ENCODE peak calls at places on chromosome 19, in four cellular contexts. E, F, T and P are unnamed samples.

GRCh38 chr19:48363500-48363809 is 285 bp downstream of the TMEM143 start:
- DNase-seq in E (no peak), F (no peak), T (no peak), P (no peak)

GRCh38 chr19:34230833-34231232 is 23.5 kb upstream of the GARRE1 start:
- DNase-seq in E (no peak), F (no peak), T (no peak), P (no peak)

GRCh38 chr19:56838930-56839664 is 1.4 kb downstream of the PEG3 start:
- DNase-seq in E (no peak), F (peak), T (peak), P (peak)

GRCh38 chr19:44841255-44841654 is 4.8 kb upstream of the NECTIN2 start:
- DNase-seq in E (no peak), F (no peak), T (no peak), P (no peak)

GRCh38 chr19:36719687-36720556 is 32.5 kb downstream of the ZNF567 start:
- DNase-seq in E (no peak), F (no peak), T (no peak), P (peak)

GRCh38 chr19:39297931-39298634 is 1.9 kb downstream of the IFNL1 start:
- DNase-seq in E (peak), F (no peak), T (peak), P (no peak)

GRCh38 chr19:5131031-5131865 is 162.3 kb downstream of the KDM4B start:
- DNase-seq in E (peak), F (no peak), T (no peak), P (no peak)

GRCh38 chr19:28341810-28342350 is 871.1 kb downstream of the UQCRFS1 start:
- DNase-seq in E (no peak), F (no peak), T (no peak), P (no peak)

GRCh38 chr19:38513762-38514167 is 80.3 kb downstream of the RYR1 start:
- DNase-seq in E (no peak), F (no peak), T (no peak), P (no peak)

GRCh38 chr19:33132425-33132824 is 511 bp downstream of the WDR88 start:
- DNase-seq in E (no peak), F (no peak), T (no peak), P (no peak)

GRCh38 chr19:29381353-29382203 is 144.2 kb upstream of the VSTM2B start:
- DNase-seq in E (no peak), F (no peak), T (no peak), P (no peak)

GRCh38 chr19:5585461-5586299 is 17.9 kb upstream of the TINCR start:
- DNase-seq in E (peak), F (peak), T (no peak), P (no peak)

GRCh38 chr19:44635581-44636438 is 7.9 kb upstream of the PVR start:
- DNase-seq in E (no peak), F (no peak), T (no peak), P (peak)

GRCh38 chr19:34503546-34504272 is 22.2 kb downstream of the WTIP start:
- DNase-seq in E (no peak), F (no peak), T (peak), P (no peak)

GRCh38 chr19:10283786-10284540 is 2.8 kb upstream of the ICAM4 start:
- DNase-seq in E (no peak), F (no peak), T (no peak), P (no peak)

GRCh38 chr19:36097036-36097435 is 13.9 kb upstream of the OVOL3 start:
- DNase-seq in E (no peak), F (no peak), T (no peak), P (no peak)

GRCh38 chr19:50638576-50638975 is 1.1 kb downstream of the SYT3 start:
- DNase-seq in E (no peak), F (no peak), T (no peak), P (no peak)

GRCh38 chr19:44824758-44825157 is 15.9 kb downstream of the BCAM start:
- DNase-seq in E (no peak), F (no peak), T (no peak), P (no peak)

GRCh38 chr19:16069813-16070365 is 6.4 kb upstream of the TPM4 start:
- DNase-seq in E (no peak), F (peak), T (peak), P (no peak)

GRCh38 chr19:5452594-5453565 is 2.3 kb upstream of the ZNRF4 start:
- DNase-seq in E (no peak), F (no peak), T (no peak), P (no peak)

GRCh38 chr19:29623726-29624488 is 17.8 kb downstream of the POP4 start:
- DNase-seq in E (peak), F (no peak), T (no peak), P (no peak)

GRCh38 chr19:54207908-54208783 is 7.5 kb downstream of the RPS9 start:
- DNase-seq in E (peak), F (peak), T (peak), P (peak)

GRCh38 chr19:44782729-44783128 is 5.0 kb downstream of the CBLC start:
- DNase-seq in E (no peak), F (no peak), T (no peak), P (no peak)

GRCh38 chr19:42075364-42075615 is 676 bp upstream of the ZNF574 start:
- DNase-seq in E (no peak), F (no peak), T (no peak), P (peak)

GRCh38 chr19:1019616-1019961 is 1.3 kb downstream of the TMEM259 start:
- DNase-seq in E (no peak), F (no peak), T (no peak), P (no peak)

GRCh38 chr19:33143897-33144405 is 12.0 kb downstream of the WDR88 start:
- DNase-seq in E (peak), F (peak), T (peak), P (peak)

GRCh38 chr19:52336976-52337375 is 933 bp downstream of the ZNF610 start:
- DNase-seq in E (no peak), F (no peak), T (no peak), P (peak)

GRCh38 chr19:42268142-42268703 is 829 bp upstream of the CIC start:
- DNase-seq in E (peak), F (peak), T (peak), P (peak)

GRCh38 chr19:36331353-36332228 is 47.4 kb downstream of the ZFP14 start:
- DNase-seq in E (peak), F (peak), T (peak), P (peak)

GRCh38 chr19:1567116-1567847 is 843 bp downstream of the MEX3D start:
- DNase-seq in E (peak), F (no peak), T (peak), P (no peak)

DNA sequence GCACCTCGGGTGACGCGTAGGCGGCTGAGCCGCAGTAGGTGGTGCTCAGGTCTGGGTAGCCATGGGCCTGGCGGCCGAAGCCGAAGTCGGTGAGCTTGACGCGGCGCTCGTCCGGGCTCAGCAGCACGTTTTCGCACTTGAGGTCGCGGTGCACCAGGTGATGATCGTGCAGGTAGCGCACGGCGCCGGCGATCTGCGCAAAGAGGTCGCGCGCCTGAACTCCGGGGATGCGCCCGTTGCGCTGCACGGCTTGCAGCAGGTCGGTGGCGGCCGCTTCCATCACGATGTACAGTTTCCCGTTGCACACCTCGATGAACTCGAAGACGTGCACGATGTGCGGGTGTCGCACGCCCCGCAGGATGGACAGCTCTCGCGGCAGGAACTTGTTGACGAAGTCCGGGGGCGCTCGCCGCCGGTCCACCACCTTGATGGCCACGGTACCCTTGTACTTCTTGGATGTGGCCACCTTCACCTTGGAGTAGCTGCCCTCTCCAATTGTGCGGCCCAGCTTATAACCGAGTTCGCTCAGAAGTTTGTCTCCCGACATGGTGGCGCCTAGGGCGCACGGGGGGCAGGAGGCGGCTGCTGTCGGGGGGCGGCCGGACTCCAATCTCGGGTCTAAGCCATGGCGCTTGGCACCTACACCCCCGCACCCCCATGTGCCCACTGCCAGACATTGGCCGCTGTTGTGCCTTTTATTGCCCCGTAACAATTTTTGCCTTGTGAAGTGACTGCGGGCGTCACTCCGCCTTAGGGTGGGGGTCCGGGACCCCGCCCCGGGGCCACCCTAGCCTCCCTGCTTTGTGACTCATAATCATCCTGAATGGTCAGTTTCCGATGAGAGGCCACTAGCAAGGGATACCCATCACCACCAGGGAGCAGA is at the start of gene TSSK6:
- DNase-seq in E (no peak), F (no peak), T (no peak), P (no peak)
- TF ChIP-seq CTCF in E (no peak), F (no peak), T (no peak), P (no peak)

DNA sequence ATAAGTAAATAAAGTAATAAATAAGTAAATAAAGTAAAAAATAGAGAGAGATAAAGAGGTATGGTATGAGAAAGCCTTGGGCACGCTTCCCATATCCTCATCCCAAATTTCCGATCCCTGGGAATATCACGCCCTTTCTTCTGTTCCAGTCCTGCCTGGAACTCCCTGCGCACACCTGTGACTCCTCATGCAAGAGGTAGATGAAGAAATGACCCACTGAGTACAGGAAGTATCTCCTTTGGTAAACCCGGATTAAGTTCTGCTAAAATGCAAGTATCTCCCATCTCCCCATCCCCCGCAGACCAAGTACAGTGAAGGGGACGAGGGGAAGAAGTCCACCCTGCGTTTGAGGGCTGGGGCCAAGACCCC is 399 bp upstream of the ZNF136 start:
- DNase-seq in E (no peak), F (no peak), T (no peak), P (no peak)
- H3K4me3 ChIP-seq in E (peak), F (peak), T (peak), P (peak)

DNA sequence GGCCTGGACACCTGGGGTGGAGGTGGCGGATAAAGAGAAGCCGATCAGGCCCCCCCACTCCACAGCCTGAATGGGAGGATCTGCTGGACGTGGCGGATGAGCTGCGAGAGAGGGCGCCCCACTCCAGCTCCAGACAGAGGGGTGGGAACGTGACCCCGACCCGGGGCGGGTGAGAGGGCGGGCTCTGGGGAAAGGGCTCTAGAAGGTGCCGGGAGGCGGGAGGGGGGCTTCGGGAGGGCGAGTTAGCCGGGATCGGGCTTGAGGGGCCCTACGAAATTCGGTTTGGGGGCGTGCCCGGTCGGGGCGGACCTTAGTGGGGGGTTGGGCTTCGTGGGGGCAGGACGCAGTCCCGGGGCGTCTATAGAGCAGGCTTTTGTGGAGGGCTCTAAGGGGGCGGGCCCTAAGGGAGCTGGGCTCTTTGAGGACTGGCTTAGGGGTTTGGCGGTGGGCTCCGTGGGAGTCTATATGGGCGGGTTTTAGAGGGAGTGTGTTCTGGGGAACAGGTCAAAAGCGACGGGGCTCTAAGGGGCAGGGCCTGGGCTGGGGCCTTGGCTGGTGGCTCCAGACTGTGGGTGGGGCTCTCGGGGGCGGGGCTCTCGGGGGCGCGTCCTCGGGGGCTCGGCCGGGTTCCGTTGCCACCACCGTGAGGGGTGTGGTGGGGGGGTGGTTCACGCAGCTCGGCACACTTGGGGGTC is 4.1 kb upstream of the NANOS3 start:
- DNase-seq in E (peak), F (no peak), T (no peak), P (no peak)
- TF ChIP-seq CTCF in E (peak), F (no peak), T (no peak), P (no peak)

DNA sequence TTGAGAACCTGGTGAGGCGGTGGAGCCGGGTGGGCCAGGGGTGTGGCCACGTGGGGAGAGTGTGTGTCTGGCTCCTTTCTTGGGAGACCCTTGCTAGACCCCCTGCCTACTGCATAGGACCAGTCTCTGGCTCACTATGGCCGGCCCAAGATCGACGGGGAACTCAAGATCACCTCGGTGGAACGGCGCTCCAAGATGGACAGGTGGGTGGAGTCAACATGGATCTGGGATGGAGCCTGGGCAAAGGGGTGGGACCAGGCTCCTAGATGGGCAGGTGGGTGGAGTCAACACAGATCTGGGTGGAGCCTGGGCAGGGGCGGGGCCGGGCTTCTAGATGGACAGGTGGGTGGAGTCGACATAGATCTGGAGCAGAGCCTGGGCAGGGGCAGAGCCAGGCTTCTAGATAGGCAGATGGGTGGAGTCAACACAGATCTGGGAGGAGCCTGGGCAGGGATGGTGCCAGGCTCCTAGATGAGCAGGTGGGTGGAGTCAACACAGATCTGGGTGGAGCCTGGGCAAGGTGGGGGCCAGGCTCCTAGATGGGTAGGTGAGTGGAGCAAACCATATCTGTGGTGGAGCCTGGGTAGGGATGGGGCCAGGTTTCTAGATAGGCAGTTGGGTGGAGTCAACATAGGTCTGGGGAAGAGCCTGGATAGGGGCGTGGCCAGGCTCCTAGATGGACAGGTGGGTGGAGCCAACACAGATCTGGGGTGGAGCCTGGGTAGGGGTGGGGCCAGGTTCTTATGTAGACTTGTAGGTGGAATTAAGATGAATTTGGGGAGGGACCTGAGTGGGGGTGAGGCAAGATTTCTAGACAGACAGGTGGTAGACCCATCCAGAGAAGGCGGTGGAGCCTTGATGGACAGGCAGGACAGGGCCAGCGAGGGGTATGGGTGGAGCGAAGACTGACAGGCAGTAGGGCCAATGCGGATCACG is 56.5 kb downstream of the VAV1 start:
- DNase-seq in E (peak), F (no peak), T (no peak), P (no peak)
- H3K4me3 ChIP-seq in E (no peak), F (no peak), T (no peak), P (no peak)

DNA sequence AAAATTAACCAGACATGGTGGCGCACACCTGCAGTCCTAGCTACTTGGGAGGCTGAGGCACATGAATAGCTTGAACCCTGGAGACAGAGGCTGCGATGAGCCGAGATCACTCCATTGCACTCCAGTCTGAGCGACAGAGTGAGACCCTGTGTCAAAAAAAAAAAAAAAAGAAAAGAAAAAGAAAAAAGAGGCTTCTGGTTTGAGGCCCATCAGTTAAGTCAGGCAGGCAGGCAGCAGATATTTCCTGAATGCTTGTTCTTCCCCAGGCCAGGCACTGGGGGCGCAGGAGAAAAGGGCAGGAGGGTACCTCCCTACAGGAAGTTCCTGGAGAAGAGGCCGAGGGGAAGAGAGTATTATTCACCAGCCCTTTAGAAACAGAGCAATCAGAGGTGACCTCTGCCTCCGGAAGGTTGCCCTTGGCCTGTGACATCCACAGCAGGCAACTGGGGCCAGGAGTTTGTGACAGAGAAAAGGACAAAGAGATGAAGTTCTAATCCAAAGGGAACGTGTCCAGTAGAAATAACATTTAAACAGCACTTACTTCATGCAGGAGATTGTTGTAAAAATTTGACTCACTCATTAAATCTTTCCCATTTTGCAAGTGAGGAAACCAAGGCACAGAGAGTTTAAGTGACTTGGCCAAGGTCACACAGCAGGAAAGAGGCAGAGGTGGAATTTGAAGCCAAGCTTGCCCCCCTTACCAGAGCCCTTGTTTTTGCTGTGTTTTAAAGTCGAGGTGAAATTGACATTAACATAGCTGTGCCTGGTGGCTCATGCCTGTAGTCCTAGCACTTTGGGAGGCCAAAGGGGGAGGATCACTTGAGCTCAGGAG is 4.3 kb upstream of the RLN3 start:
- DNase-seq in E (no peak), F (peak), T (peak), P (peak)
- TF ChIP-seq CTCF in E (no peak), F (peak), T (peak), P (peak)